ENCODE peak calls at places on chromosomes 3 and 15, in ten cellular contexts. O, T, H, D, N, Y, Z, F, K and E are unnamed samples.
A peak's percentile ranks its signal among the peaks of the same experiment; 100 is the strongest.

GRCh38 chr3:172259191-172259590 is 189.1 kb downstream of the GHSR start:
- DNase-seq in Z (no peak), F (peak; percentile 8), T (no peak), D (no peak), K (no peak), H (no peak), O (no peak), Y (no peak), N (no peak), E (no peak)

GRCh38 chr3:184262166-184262926 is 993 bp upstream of the CAMK2N2 start:
- DNase-seq in Y (no peak), H (no peak), F (no peak), K (no peak), Z (no peak), N (no peak), T (no peak), O (peak; percentile 90), D (no peak), E (no peak)

GRCh38 chr3:132347095-132347494 is 29.9 kb downstream of the ACP3 start:
- DNase-seq in N (no peak), D (no peak), F (no peak), Y (peak; percentile 6), K (no peak), O (peak; percentile 28), Z (no peak), H (no peak), T (no peak), E (no peak)

GRCh38 chr15:52097176-52097575 is 15.4 kb downstream of the BCL2L10 start:
- DNase-seq in Z (no peak), N (no peak), H (no peak), T (no peak), O (no peak), F (no peak), D (no peak), K (no peak), Y (no peak), E (no peak)

GRCh38 chr15:101525087-101525669 is 35.7 kb upstream of the PCSK6 start:
- DNase-seq in O (no peak), D (no peak), T (no peak), Z (no peak), Y (no peak), H (no peak), N (no peak), F (no peak), K (no peak), E (no peak)

GRCh38 chr3:121979734-121980449 is 42.2 kb downstream of the ILDR1 start:
- DNase-seq in N (no peak), O (no peak), F (no peak), K (no peak), T (no peak), Y (no peak), H (no peak), D (no peak), Z (no peak), E (no peak)

GRCh38 chr3:175346573-175347356 is 487.6 kb downstream of the NAALADL2 start:
- DNase-seq in F (no peak), N (peak; percentile 32), D (no peak), Y (peak; percentile 68), K (no peak), T (peak; percentile 57), H (no peak), Z (peak; percentile 68), O (no peak), E (no peak)

GRCh38 chr15:43998607-43999006 is 171.8 kb downstream of the WDR76 start:
- DNase-seq in K (no peak), O (peak; percentile 44), Y (no peak), D (no peak), N (no peak), F (no peak), T (peak; percentile 56), H (no peak), Z (peak; percentile 55), E (no peak)

GRCh38 chr15:35720984-35721383 is 175.0 kb upstream of the DPH6 start:
- DNase-seq in Y (no peak), N (no peak), D (no peak), K (no peak), F (no peak), Z (no peak), T (no peak), H (no peak), O (no peak), E (no peak)

DNA sequence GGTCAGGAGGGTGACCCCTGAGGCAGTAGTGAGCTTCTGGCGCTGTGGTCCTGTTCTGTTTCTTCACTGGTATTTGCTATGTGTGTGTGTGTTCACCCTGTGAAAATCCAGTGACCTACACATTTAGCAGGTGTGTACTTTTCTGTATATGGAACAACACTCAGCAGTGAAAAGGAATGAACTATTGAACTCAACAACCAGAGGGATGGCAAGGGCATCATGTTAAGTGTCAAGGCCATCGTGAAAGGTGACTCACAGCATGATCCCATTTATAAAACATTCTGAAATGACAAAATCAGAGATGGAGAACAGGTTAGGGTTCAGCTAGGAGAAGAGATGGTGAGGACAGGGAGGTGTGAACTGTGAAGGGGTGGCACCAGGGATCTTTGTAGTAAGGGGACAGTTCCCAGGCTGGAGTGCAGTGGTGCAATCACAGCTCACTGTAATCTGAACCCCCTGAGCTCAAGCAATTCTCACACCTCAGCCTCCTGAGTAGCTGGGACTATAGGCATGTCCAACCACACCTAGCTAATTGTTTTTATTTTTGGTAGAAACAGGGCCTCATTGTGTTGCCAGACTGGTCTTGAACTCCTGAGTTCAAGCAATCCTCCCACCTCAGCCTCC is 10.0 kb upstream of the RAB43 start:
- DNase-seq in Y (no peak), T (no peak), Z (no peak), H (no peak), D (no peak), K (no peak), O (no peak), F (no peak), N (no peak), E (no peak)
- H3K36me3 ChIP-seq in Y (peaks cover 32% of the 10 kb centered on the region), T (peaks cover 8% of the 10 kb centered on the region), Z (peaks cover 12% of the 10 kb centered on the region), H (peaks cover 79% of the 10 kb centered on the region), D (peaks cover 37% of the 10 kb centered on the region), K (peaks cover 77% of the 10 kb centered on the region), O (peaks cover 31% of the 10 kb centered on the region), F (peaks cover 32% of the 10 kb centered on the region), N (no peaks in the 10 kb centered on the region), E (peaks cover 38% of the 10 kb centered on the region)

GRCh38 chr3:125013095-125013494 is 42.7 kb downstream of the HEG1 start:
- DNase-seq in D (no peak), T (no peak), K (no peak), H (no peak), Z (no peak), N (no peak), F (no peak), O (no peak), Y (no peak), E (no peak)

GRCh38 chr3:125008766-125009165 is 47.0 kb downstream of the HEG1 start:
- DNase-seq in N (no peak), K (no peak), D (no peak), Y (no peak), H (no peak), O (no peak), F (no peak), Z (no peak), T (no peak), E (no peak)

GRCh38 chr3:125014570-125015179 is 41.1 kb downstream of the HEG1 start:
- DNase-seq in N (no peak), Z (no peak), D (no peak), K (no peak), O (no peak), Y (no peak), F (no peak), T (no peak), H (no peak), E (no peak)

GRCh38 chr3:125010393-125010792 is 45.4 kb downstream of the HEG1 start:
- DNase-seq in D (no peak), N (no peak), Z (no peak), K (no peak), O (no peak), T (no peak), H (no peak), Y (no peak), F (no peak), E (no peak)

DNA sequence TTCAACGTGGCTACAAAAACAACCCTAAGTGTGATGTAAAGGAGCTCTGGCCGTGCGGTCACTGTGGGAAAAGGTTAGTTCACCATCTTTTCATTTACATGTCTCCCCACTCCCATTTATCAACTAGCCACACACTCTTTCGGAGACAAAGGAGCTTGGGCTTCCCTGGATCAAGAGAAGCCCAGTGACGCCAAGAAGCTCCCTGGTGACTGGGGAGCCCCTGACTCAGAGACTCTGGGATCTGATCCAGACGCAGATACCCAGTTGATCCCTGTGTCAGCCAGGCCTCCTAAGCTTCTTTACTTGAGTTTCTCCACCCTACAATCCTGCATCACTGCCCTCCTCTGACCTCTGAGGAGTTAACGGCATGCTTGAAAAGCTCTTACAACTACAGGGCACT is 43.9 kb downstream of the HEG1 start:
- DNase-seq in Z (no peak), T (no peak), O (no peak), D (no peak), N (no peak), H (no peak), F (no peak), Y (no peak), K (no peak), E (no peak)
- H3K36me3 ChIP-seq in Z (no peaks in the 10 kb centered on the region), T (no peaks in the 10 kb centered on the region), O (no peaks in the 10 kb centered on the region), D (peaks cover 46% of the 10 kb centered on the region), N (peaks cover 2% of the 10 kb centered on the region), H (no peaks in the 10 kb centered on the region), F (peaks cover 57% of the 10 kb centered on the region), Y (peaks cover 49% of the 10 kb centered on the region), K (peaks cover 94% of the 10 kb centered on the region), E (peaks cover 38% of the 10 kb centered on the region)

GRCh38 chr3:37590328-37591079 is 271.2 kb upstream of the CTDSPL start:
- DNase-seq in Y (no peak), O (no peak), K (no peak), H (no peak), D (no peak), F (no peak), Z (peak; percentile 25), T (peak; percentile 43), N (peak; percentile 58), E (no peak)

GRCh38 chr3:37594873-37595783 is 266.6 kb upstream of the CTDSPL start:
- DNase-seq in F (no peak), Z (no peak), K (no peak), O (no peak), N (no peak), Y (no peak), T (no peak), D (no peak), H (no peak), E (no peak)

GRCh38 chr3:37593796-37594195 is 267.9 kb upstream of the CTDSPL start:
- DNase-seq in N (no peak), Y (no peak), K (no peak), D (no peak), H (no peak), Z (no peak), F (no peak), T (no peak), O (no peak), E (no peak)

GRCh38 chr3:37591130-37591865 is 270.4 kb upstream of the CTDSPL start:
- DNase-seq in Y (no peak), D (no peak), K (no peak), N (no peak), T (no peak), O (no peak), H (no peak), Z (peak; percentile 26), F (no peak), E (no peak)

GRCh38 chr3:37592328-37592727 is 269.4 kb upstream of the CTDSPL start:
- DNase-seq in D (no peak), F (no peak), N (no peak), Y (no peak), K (no peak), T (no peak), H (no peak), Z (no peak), O (no peak), E (no peak)
- H3K36me3 ChIP-seq in D (no peaks in the 10 kb centered on the region), F (no peaks in the 10 kb centered on the region), N (no peaks in the 10 kb centered on the region), Y (no peaks in the 10 kb centered on the region), K (no peaks in the 10 kb centered on the region), T (no peaks in the 10 kb centered on the region), H (no peaks in the 10 kb centered on the region), Z (no peaks in the 10 kb centered on the region), O (no peaks in the 10 kb centered on the region), E (no peaks in the 10 kb centered on the region)

GRCh38 chr15:26882112-26882511 is 15.2 kb downstream of the GABRA5 start:
- DNase-seq in F (no peak), T (no peak), H (no peak), Z (no peak), O (no peak), N (no peak), D (no peak), K (no peak), Y (no peak), E (no peak)
- H3K36me3 ChIP-seq in F (no peaks in the 10 kb centered on the region), T (no peaks in the 10 kb centered on the region), H (no peaks in the 10 kb centered on the region), Z (no peaks in the 10 kb centered on the region), O (no peaks in the 10 kb centered on the region), N (no peaks in the 10 kb centered on the region), D (no peaks in the 10 kb centered on the region), K (no peaks in the 10 kb centered on the region), Y (no peaks in the 10 kb centered on the region), E (no peaks in the 10 kb centered on the region)